ENCODE peak calls at places on chromosomes 5 and 9, in four cellular contexts. G, Z, F and W are unnamed samples.

GRCh38 chr9:101434990-101435389 is 584 bp downstream of the ALDOB start:
- DNase-seq in F (no peak), G (no peak), Z (no peak), W (no peak)

GRCh38 chr5:144390133-144390532 is 219.5 kb downstream of the KCTD16 start:
- DNase-seq in Z (no peak), G (no peak), F (no peak), W (no peak)

GRCh38 chr5:36728697-36729543 is 122.5 kb downstream of the SLC1A3 start:
- DNase-seq in G (no peak), F (peak; percentile 80), Z (no peak), W (peak; percentile 15)

GRCh38 chr5:79235578-79236363 is at the start of gene JMY:
- DNase-seq in G (peak; percentile 84), Z (peak; percentile 94), F (peak; percentile 86), W (peak; percentile 91)

GRCh38 chr5:37197340-37198050 is 51.7 kb downstream of the CPLANE1 start:
- DNase-seq in G (no peak), Z (no peak), F (peak; percentile 54), W (no peak)

GRCh38 chr5:66518753-66519152 is 77.4 kb upstream of the MAST4 start:
- DNase-seq in G (no peak), Z (no peak), F (no peak), W (no peak)

GRCh38 chr9:7481570-7481969 is 318.0 kb downstream of the DMAC1 start:
- DNase-seq in Z (no peak), F (no peak), G (no peak), W (no peak)

GRCh38 chr5:41071975-41072374 is 833 bp upstream of the MROH2B start:
- DNase-seq in G (no peak), Z (no peak), F (no peak), W (no peak)

GRCh38 chr5:141182248-141182647 is at the start of gene PCDHB16:
- DNase-seq in Z (no peak), F (no peak), G (peak; percentile 46), W (peak; percentile 43)

GRCh38 chr5:7897014-7897600 is 28.2 kb downstream of the MTRR start:
- DNase-seq in Z (no peak), F (peak; percentile 62), G (no peak), W (no peak)

GRCh38 chr5:97986069-97986468 is 787.4 kb upstream of the RGMB start:
- DNase-seq in Z (no peak), G (no peak), F (no peak), W (no peak)

GRCh38 chr5:103021310-103021709 is 98.6 kb downstream of the GIN1 start:
- DNase-seq in G (no peak), Z (no peak), F (peak; percentile 66), W (no peak)

GRCh38 chr5:132225165-132226032 is 2.3 kb downstream of the P4HA2 start:
- DNase-seq in F (peak; percentile 17), Z (no peak), G (peak; percentile 88), W (peak; percentile 36)

GRCh38 chr9:125968975-125969374 is 221.8 kb downstream of the PBX3 start:
- DNase-seq in Z (no peak), F (no peak), G (no peak), W (no peak)

GRCh38 chr5:43839218-43839617 is 236.2 kb downstream of the NNT start:
- DNase-seq in Z (no peak), G (no peak), F (no peak), W (no peak)

GRCh38 chr5:131671409-131671808 is 36.4 kb upstream of the RAPGEF6 start:
- DNase-seq in F (no peak), Z (no peak), G (no peak), W (no peak)

GRCh38 chr5:96236051-96236450 is 197.0 kb downstream of the PCSK1 start:
- DNase-seq in Z (no peak), G (no peak), F (no peak), W (no peak)

GRCh38 chr9:112112519-112112918 is 62.6 kb downstream of the SUSD1 start:
- DNase-seq in Z (no peak), G (no peak), F (peak; percentile 76), W (no peak)

DNA sequence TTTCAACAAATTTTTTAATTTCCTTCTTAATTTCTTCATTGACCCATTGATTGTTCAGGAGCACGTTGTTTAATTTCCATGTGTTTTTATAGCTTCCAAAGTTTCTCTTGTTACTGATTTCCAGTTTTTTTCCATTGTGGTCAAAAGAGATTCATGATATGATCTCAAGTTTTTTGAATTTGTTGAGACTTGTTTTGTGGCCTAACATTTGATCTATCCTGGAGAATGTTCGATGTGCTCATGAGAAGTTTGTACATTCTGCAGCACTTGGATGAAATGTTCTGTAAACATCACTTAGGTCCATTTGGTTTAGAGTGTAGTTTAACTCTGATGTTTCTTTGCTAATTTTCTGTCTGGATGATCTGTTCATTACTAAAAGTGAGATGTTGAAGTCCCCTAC is 14.7 kb upstream of the PPIC start:
- DNase-seq in F (no peak), G (no peak), Z (no peak), W (no peak)
- TF ChIP-seq POLR2A in F (no peak), G (no peak), Z (no peak), W (no peak)

GRCh38 chr5:39132128-39132447 is 57.9 kb upstream of the RICTOR start:
- DNase-seq in F (no peak), G (no peak), Z (no peak), W (no peak)

GRCh38 chr5:39132792-39133191 is 58.6 kb upstream of the RICTOR start:
- DNase-seq in G (no peak), Z (no peak), F (no peak), W (no peak)

GRCh38 chr5:39130716-39131115 is 56.5 kb upstream of the RICTOR start:
- DNase-seq in F (no peak), G (no peak), Z (no peak), W (no peak)

GRCh38 chr5:39131210-39132127 is 57.3 kb upstream of the RICTOR start:
- DNase-seq in F (no peak), G (no peak), Z (no peak), W (no peak)
- TF ChIP-seq CTCF in F (no peak), G (no peak), Z (no peak), W (no peak)

DNA sequence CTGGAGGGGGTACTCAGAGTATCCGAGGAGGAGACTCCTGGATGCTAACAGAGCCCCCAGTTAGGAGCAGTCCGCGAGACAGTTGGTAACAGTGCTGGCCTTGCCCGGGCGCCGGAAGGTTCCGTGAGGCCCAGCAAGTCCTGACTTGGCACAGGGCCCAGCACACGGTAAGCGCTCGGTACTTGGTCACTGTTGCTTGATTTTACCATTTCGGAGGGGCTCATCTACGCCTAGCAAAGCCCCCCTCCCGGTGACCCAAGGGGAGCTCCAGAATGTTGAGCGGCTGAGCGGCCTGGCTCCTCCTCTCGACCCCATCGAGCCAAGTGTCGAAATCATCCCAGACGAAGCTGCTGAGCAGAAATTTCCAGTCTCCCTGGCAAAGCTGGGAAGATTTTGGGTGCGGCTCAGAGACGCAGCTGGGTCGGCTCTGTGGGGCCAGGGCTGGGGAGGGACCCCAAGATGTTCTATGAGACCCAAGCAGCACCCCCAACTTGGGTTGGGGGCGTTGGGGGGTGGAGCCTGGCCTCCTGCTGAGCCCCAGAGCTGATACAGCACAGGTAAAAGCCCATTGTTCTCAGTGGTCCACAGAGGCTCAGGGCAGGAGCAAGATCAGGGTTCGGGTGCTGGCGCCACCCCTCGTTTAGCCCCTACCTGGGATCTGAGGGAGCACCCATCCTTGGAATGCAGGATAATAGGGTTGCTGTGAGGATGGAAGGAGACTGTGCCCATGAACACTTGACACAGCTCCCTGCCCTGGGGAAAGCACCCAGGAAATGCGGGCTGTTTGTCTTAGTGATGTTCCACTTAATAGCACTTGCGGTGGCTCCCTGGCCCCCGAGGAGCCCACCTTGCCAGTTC is 137.2 kb downstream of the C9orf50 start:
- DNase-seq in G (peak; percentile 96), F (peak; percentile 31), Z (peak; percentile 97), W (peak; percentile 83)
- TF ChIP-seq POLR2A in G (peak; percentile 75), F (no peak), Z (no peak), W (peak; percentile 62)

GRCh38 chr9:110837401-110838005 is 168.9 kb downstream of the MUSK start:
- DNase-seq in G (no peak), Z (no peak), F (no peak), W (no peak)

GRCh38 chr9:110842976-110843375 is 174.4 kb downstream of the MUSK start:
- DNase-seq in F (no peak), Z (no peak), G (no peak), W (no peak)

GRCh38 chr9:110847661-110848060 is 179.1 kb downstream of the MUSK start:
- DNase-seq in Z (no peak), G (no peak), F (no peak), W (no peak)

GRCh38 chr9:110844121-110844520 is 175.5 kb downstream of the MUSK start:
- DNase-seq in Z (no peak), F (no peak), G (no peak), W (no peak)

DNA sequence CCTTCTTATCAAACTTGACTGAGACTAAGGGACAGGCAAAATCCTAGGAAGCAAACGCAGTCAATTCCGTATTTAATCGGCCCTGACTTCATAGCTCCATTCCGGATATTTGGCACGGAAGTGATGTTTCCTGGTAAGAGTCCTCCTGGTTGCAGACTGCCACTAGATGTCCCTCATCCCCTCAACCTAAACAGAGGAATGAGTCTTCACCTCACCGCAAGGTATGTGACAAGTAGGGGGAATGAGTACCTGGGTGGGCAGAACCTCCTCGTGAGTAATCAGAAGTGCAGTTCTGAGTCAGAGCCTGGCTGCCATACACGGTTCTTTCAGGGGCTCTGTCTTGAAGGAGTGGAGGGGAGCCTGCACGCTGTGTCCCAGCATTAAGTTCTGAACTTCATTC is 173.6 kb downstream of the MUSK start:
- DNase-seq in Z (no peak), G (no peak), F (no peak), W (no peak)
- TF ChIP-seq CTCF in Z (no peak), G (no peak), F (no peak), W (no peak)

GRCh38 chr5:180104131-180104530 is 32.6 kb upstream of the RNF130 start:
- DNase-seq in G (no peak), F (no peak), Z (no peak), W (no peak)

GRCh38 chr5:180103487-180103886 is 31.9 kb upstream of the RNF130 start:
- DNase-seq in G (no peak), Z (no peak), F (no peak), W (no peak)

GRCh38 chr5:180102636-180103035 is 31.1 kb upstream of the RNF130 start:
- DNase-seq in G (no peak), Z (no peak), F (no peak), W (no peak)

GRCh38 chr5:180107005-180107404 is 35.4 kb upstream of the RNF130 start:
- DNase-seq in F (no peak), Z (no peak), G (no peak), W (no peak)

DNA sequence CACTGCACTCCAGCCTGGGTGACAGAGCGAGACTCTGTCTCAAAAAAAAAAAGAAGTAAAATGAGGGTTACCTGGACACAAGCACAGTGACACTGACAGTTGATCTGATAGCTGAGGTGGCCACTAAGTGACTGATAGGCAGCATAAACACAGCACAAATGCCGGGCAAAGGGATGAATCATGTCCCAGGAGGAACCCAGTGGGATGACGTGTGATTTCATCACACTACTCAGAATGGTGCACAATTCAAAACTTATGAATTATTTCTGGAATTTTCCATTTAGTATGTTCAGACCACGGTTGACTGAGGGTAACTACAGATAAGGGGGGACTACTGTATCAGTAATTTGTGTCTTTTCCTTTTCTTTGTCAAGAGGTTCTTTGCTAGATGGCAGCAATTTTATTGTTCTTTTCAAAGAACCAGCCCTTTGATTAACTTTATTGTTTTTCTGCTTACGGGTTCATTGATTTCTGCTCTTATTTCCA is 34.3 kb upstream of the RNF130 start:
- DNase-seq in G (no peak), F (peak; percentile 69), Z (no peak), W (no peak)
- TF ChIP-seq POLR2A in G (no peak), F (no peak), Z (no peak), W (no peak)

GRCh38 chr9:22457448-22457847 is 10.8 kb downstream of the DMRTA1 start:
- DNase-seq in G (no peak), Z (no peak), F (no peak), W (no peak)
- TF ChIP-seq CTCF in G (no peak), Z (no peak), F (no peak), W (no peak)

GRCh38 chr9:92954078-92954861 is 6.9 kb downstream of the FGD3 start:
- DNase-seq in G (peak; percentile 47), Z (no peak), F (peak; percentile 30), W (no peak)
- TF ChIP-seq POLR2A in G (no peak), Z (no peak), F (no peak), W (no peak)